ENCODE peak calls at places on chromosomes 11 and 22, in four cellular contexts. K is GM23338, H is SK-N-SH, L is neural progenitor cell. O is an unnamed sample.

GRCh38 chr11:118415739-118416068 is 14.3 kb downstream of the ATP5MG start:
- DNase-seq in K (peak; percentile 76), H (peak; percentile 68), L (peak; percentile 29), O (peak; percentile 76)

GRCh38 chr11:78725200-78725599 is 150.5 kb upstream of the NARS2 start:
- DNase-seq in L (no peak), H (peak; percentile 32), K (no peak), O (no peak)

GRCh38 chr11:19849107-19849789 is 136.6 kb downstream of the NAV2 start:
- DNase-seq in H (no peak), L (no peak), K (no peak), O (no peak)

GRCh38 chr11:14636119-14636518 is 7.5 kb upstream of the PDE3B start:
- DNase-seq in K (no peak), L (no peak), H (no peak), O (no peak)

GRCh38 chr11:28107331-28107725 is 628 bp downstream of the KIF18A start:
- DNase-seq in K (peak; percentile 23), L (peak; percentile 59), H (peak; percentile 18), O (no peak)

GRCh38 chr11:46504817-46505613 is 88.8 kb downstream of the AMBRA1 start:
- DNase-seq in H (no peak), L (no peak), K (no peak), O (no peak)

GRCh38 chr11:107040447-107041444 is 22.5 kb upstream of the GUCY1A2 start:
- DNase-seq in H (no peak), K (no peak), L (no peak), O (no peak)

GRCh38 chr22:27715078-27715477 is 86.5 kb downstream of the MN1 start:
- DNase-seq in K (no peak), L (peak; percentile 80), H (peak; percentile 71), O (no peak)

GRCh38 chr11:93528757-93529639 is 14.2 kb downstream of the SMCO4 start:
- DNase-seq in K (no peak), H (no peak), L (no peak), O (no peak)

GRCh38 chr22:19942886-19943664 is 1.5 kb upstream of the TXNRD2 start:
- DNase-seq in L (peak; percentile 40), K (no peak), H (no peak), O (peak; percentile 51)

GRCh38 chr22:29581799-29582198 is 886 bp upstream of the NIPSNAP1 start:
- DNase-seq in H (no peak), L (no peak), K (peak; percentile 34), O (no peak)

GRCh38 chr22:47225931-47226633 is 463.6 kb downstream of the TBC1D22A start:
- DNase-seq in K (no peak), H (no peak), L (no peak), O (no peak)

GRCh38 chr11:95093548-95093947 is 3.9 kb downstream of the ENDOD1 start:
- DNase-seq in K (no peak), H (no peak), L (no peak), O (no peak)

GRCh38 chr11:76664578-76665061 is 5.9 kb downstream of the LRRC32 start:
- DNase-seq in L (no peak), H (peak; percentile 10), K (no peak), O (no peak)

GRCh38 chr22:50628543-50629134 is 687 bp upstream of the ARSA start:
- DNase-seq in K (no peak), H (no peak), L (no peak), O (no peak)

GRCh38 chr11:28819741-28820140 is 711.6 kb downstream of the METTL15 start:
- DNase-seq in L (no peak), K (no peak), H (no peak), O (no peak)

GRCh38 chr11:62574363-62575057 is 819 bp upstream of the EEF1G start:
- DNase-seq in L (peak; percentile 31), H (peak; percentile 67), K (peak; percentile 50), O (peak; percentile 44)

GRCh38 chr11:22558638-22559037 is 67.0 kb downstream of the FANCF start:
- DNase-seq in L (no peak), H (peak; percentile 52), K (no peak), O (no peak)

GRCh38 chr22:37892566-37893338 is 13.3 kb upstream of the MICALL1 start:
- DNase-seq in K (no peak), L (no peak), H (no peak), O (no peak)

GRCh38 chr11:2466869-2467694 is 22.3 kb downstream of the KCNQ1 start:
- DNase-seq in H (no peak), K (no peak), L (no peak), O (no peak)

GRCh38 chr11:116535954-116536353 is 236.8 kb downstream of the BUD13 start:
- DNase-seq in L (peak; percentile 38), K (peak; percentile 17), H (no peak), O (no peak)

GRCh38 chr11:129637473-129637872 is 178.2 kb upstream of the TMEM45B start:
- DNase-seq in K (no peak), H (no peak), L (no peak), O (no peak)

GRCh38 chr11:63951779-63952536 is 13.2 kb downstream of the NAA40 start:
- DNase-seq in K (no peak), L (no peak), H (no peak), O (no peak)

GRCh38 chr22:50498322-50498861 is 9.1 kb downstream of the LMF2 start:
- DNase-seq in K (peak; percentile 91), L (peak; percentile 86), H (peak; percentile 77), O (peak; percentile 83)

GRCh38 chr11:68684385-68685356 is at the start of gene GAL:
- DNase-seq in L (peak; percentile 63), H (peak; percentile 91), K (peak; percentile 65), O (peak; percentile 53)

GRCh38 chr11:12989428-12990242 is 19.5 kb upstream of the RASSF10 start:
- DNase-seq in K (no peak), H (no peak), L (peak; percentile 30), O (no peak)

GRCh38 chr11:96019810-96020747 is 96.2 kb upstream of the MTMR2 start:
- DNase-seq in L (no peak), K (no peak), H (no peak), O (no peak)

GRCh38 chr11:83409476-83409875 is 123.3 kb upstream of the CCDC90B start:
- DNase-seq in L (no peak), K (no peak), H (no peak), O (no peak)

GRCh38 chr11:83409891-83410290 is 123.7 kb upstream of the CCDC90B start:
- DNase-seq in H (no peak), K (no peak), L (no peak), O (no peak)

GRCh38 chr11:83408946-83409345 is 122.8 kb upstream of the CCDC90B start:
- DNase-seq in K (no peak), L (no peak), H (no peak), O (no peak)

DNA sequence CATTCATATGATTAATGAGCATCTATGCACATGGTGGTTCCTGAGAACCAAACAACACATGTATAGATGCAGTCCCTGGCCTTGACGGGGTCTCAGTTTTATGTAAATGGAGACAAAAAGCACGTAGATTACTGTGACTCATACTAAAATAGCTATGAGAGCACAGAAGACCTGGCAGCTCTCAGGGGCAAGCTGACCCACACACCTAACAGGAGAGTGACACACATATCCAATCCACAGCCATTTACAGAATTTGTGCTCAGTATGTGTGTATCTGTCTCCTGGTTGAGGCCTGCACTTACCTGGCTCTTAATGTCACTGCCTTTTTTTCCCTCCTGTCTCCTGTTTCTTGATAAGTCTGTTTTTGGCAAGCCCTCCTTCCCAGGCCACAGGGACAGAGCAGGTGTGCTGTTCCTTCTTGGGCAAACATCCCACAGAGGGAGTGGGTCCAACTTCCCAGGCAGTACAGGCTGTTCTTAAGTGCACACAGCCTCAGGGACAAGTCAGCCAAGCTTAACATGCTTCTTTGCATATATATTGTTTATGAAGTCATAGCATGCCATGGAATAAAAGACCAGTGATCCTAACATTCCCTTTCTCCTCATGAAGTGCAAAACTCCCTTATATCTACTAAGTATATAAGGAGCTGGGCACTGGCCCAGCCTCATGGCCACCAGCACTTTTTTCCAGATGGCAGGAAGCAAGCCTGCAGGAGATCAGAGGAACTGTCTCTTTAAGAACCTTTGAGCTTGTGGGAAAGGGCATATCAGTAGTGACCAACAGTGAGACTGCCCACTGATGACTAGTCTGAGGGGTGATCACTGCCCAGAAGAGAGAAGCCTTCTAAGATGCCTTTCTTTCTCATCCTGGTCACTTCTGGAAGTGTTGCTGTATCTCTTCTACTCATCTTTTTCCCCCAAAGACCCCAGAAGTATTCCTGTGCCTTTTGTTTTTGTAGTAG is 124.7 kb upstream of the CCDC90B start:
- DNase-seq in H (no peak), K (no peak), L (no peak), O (no peak)
- TF ChIP-seq EZH2phosphoT487 in H (no peak), K (no peak), L (no peak), O (no peak)

DNA sequence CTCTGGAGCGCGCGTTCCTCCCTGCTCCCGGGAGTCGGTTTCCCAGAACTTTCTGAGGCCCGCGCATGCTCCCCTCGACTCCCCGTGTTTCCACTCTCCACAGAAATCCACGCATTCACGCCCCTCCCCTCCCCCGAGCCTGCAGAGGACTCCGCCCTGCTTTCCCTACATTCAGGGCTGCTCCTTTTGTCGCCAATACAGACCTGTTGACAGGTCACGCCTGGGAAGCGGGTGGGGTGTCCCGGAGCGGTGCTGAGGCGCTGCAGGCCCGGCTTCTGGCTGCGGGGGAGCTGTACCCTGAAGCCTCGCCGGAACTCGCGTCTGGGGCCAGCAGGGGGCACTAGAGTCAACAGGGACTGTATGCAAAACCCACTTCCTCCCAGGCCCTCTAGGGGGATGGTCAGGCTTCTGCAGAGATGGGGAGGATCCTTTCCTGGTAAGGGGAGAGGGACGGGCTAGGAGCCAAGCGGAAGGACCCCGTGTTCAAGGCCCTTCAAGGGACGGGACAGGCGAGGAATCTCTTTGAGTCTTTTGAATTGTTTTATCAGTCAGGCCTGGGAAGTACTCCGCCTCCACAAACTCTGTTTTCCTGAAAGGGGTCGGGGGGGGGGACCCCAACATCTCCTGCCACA is at the start of gene PRAME:
- DNase-seq in K (peak; percentile 95), L (peak; percentile 79), H (peak; percentile 88), O (peak; percentile 59)
- TF ChIP-seq CTCF in K (peak; percentile 78), L (peak; percentile 71), H (peak; percentile 98), O (peak; percentile 40)

GRCh38 chr11:102118937-102119336 is 8.7 kb downstream of the YAP1 start:
- DNase-seq in L (peak; percentile 74), K (peak; percentile 46), H (no peak), O (no peak)
- H3K27ac ChIP-seq in L (no peak overlapping the region), K (no peak overlapping the region), H (no peak overlapping the region), O (peak overlapping the region; percentile 56)

GRCh38 chr11:44860967-44861828 is 89.5 kb downstream of the TP53I11 start:
- DNase-seq in H (no peak), K (peak; percentile 26), L (no peak), O (no peak)
- TF ChIP-seq EZH2phosphoT487 in H (no peak), K (no peak), L (no peak), O (no peak)

GRCh38 chr11:103880968-103881367 is 155.5 kb upstream of the DDI1 start:
- DNase-seq in H (no peak), K (no peak), L (no peak), O (no peak)

GRCh38 chr11:103878646-103879045 is 157.8 kb upstream of the DDI1 start:
- DNase-seq in H (no peak), K (no peak), L (no peak), O (no peak)

GRCh38 chr11:103875855-103876510 is 160.5 kb upstream of the DDI1 start:
- DNase-seq in L (no peak), K (no peak), H (no peak), O (no peak)

GRCh38 chr11:103881518-103882070 is 154.8 kb upstream of the DDI1 start:
- DNase-seq in L (no peak), K (no peak), H (no peak), O (no peak)

GRCh38 chr11:103877221-103877620 is 159.2 kb upstream of the DDI1 start:
- DNase-seq in H (no peak), L (no peak), K (no peak), O (peak; percentile 13)
- TF ChIP-seq CTCF in H (no peak), L (no peak), K (peak; percentile 36), O (peak; percentile 11)